ENCODE peak calls at places on chromosomes 16 and 17, in seven cellular contexts. V is naive B cell; I is Panc1; E is effector CD4-positive, alpha-beta T cell; Y is DMS153; F is activated CD4-positive, alpha-beta memory T cell treated with anti-CD3 and anti-CD28 coated beads, Interleukin-2, amount 10 ng/mL, durations not matched to agents 7 days and 5 days; G is NCI-H524. S is an unnamed sample.

GRCh38 chr16:70697601-70698170 is 11.8 kb upstream of the MTSS2 start:
- DNase-seq in F (no peak), E (no peak), I (no peak), G (no peak), Y (no peak), V (no peak), S (no peak)

GRCh38 chr17:34580685-34581445 is 1.5 kb downstream of the TMEM132E start:
- DNase-seq in I (no peak), F (no peak), G (peak; percentile 28), V (no peak), Y (no peak), E (no peak), S (no peak)

GRCh38 chr16:1816396-1817275 is 10.0 kb downstream of the HAGH start:
- DNase-seq in F (no peak), G (no peak), Y (no peak), I (no peak), V (no peak), E (no peak), S (no peak)

GRCh38 chr17:80781188-80781577 is 210.5 kb upstream of the CHMP6 start:
- DNase-seq in G (no peak), I (no peak), F (peak; percentile 43), V (no peak), Y (no peak), E (no peak), S (no peak)

GRCh38 chr17:37708616-37709212 is 36.1 kb downstream of the HNF1B start:
- DNase-seq in Y (no peak), G (no peak), I (no peak), E (no peak), F (no peak), V (no peak), S (no peak)

GRCh38 chr17:56125830-56126819 is 27.1 kb upstream of the ANKFN1 start:
- DNase-seq in F (no peak), Y (no peak), E (no peak), V (no peak), G (peak; percentile 83), I (no peak), S (peak; percentile 17)

GRCh38 chr17:78343099-78343432 is 16.8 kb downstream of the SOCS3 start:
- DNase-seq in G (no peak), V (no peak), F (peak; percentile 38), I (no peak), E (no peak), Y (no peak), S (no peak)

GRCh38 chr17:19720631-19721426 is 4.4 kb upstream of the SLC47A2 start:
- DNase-seq in E (no peak), I (no peak), V (no peak), G (no peak), Y (peak; percentile 7), F (no peak), S (no peak)

GRCh38 chr16:75566889-75567255 is 693 bp downstream of the GABARAPL2 start:
- DNase-seq in E (peak; percentile 15), F (peak; percentile 36), I (no peak), G (no peak), V (no peak), Y (no peak), S (peak; percentile 35)

S was measured in activated CD4-positive, alpha-beta T cell treated with anti-CD3 and anti-CD28 coated beads, Interleukin-2, amount 10 ng/mL, durations not matched to agents 7 days and 5 days.